ENCODE peak calls at places on chromosomes 12 and 14, in six cellular contexts. Y, R, G, J, P and V are unnamed samples.

GRCh38 chr14:52253503-52253902 is 14.0 kb upstream of the PTGDR start:
- DNase-seq in Y (no peak), R (no peak), G (no peak), J (no peak), P (no peak), V (no peak)

GRCh38 chr12:105724651-105725050 is 394.2 kb downstream of the C12orf75 start:
- DNase-seq in Y (no peak), R (no peak), G (no peak), J (no peak), P (no peak), V (no peak)

GRCh38 chr14:38387821-38388220 is 131.9 kb upstream of the CLEC14A start:
- DNase-seq in Y (no peak), R (no peak), G (no peak), J (no peak), P (no peak), V (no peak)

GRCh38 chr14:92613008-92613658 is 99.6 kb downstream of the RIN3 start:
- DNase-seq in Y (peak), R (peak), G (no peak), J (no peak), P (peak), V (no peak)

GRCh38 chr14:72603639-72604038 is 290.3 kb downstream of the DPF3 start:
- DNase-seq in Y (no peak), R (no peak), G (no peak), J (no peak), P (no peak), V (no peak)

GRCh38 chr14:42110167-42110566 is 503.5 kb downstream of the LRFN5 start:
- DNase-seq in Y (no peak), R (peak), G (no peak), J (no peak), P (peak), V (no peak)

GRCh38 chr12:26861690-26862089 is 28.7 kb upstream of the ITPR2 start:
- DNase-seq in Y (no peak), R (no peak), G (no peak), J (no peak), P (no peak), V (no peak)

GRCh38 chr12:75137896-75138295 is 71.7 kb downstream of the KCNC2 start:
- DNase-seq in Y (no peak), R (no peak), G (no peak), J (no peak), P (no peak), V (no peak)

GRCh38 chr12:125140239-125140917 is 75.1 kb downstream of the AACS start:
- DNase-seq in Y (no peak), R (no peak), G (no peak), J (no peak), P (no peak), V (no peak)

GRCh38 chr12:91384391-91384790 is 201.8 kb upstream of the DCN start:
- DNase-seq in Y (no peak), R (no peak), G (no peak), J (no peak), P (no peak), V (no peak)

GRCh38 chr12:6233121-6233971 is 33.1 kb downstream of the CD9 start:
- DNase-seq in Y (no peak), R (no peak), G (no peak), J (no peak), P (no peak), V (no peak)
- TF ChIP-seq POLR2AphosphoS5 in Y (no peak), R (no peak), G (no peak), J (no peak), P (no peak), V (no peak)

GRCh38 chr12:17759982-17760381 is 330.0 kb downstream of the RERGL start:
- DNase-seq in Y (no peak), R (no peak), G (no peak), J (no peak), P (no peak), V (no peak)

GRCh38 chr12:17763365-17763764 is 326.6 kb downstream of the RERGL start:
- DNase-seq in Y (no peak), R (no peak), G (no peak), J (no peak), P (no peak), V (no peak)
- TF ChIP-seq SIN3A in Y (no peak), R (no peak), G (no peak), J (no peak), P (no peak), V (no peak)

GRCh38 chr12:2806700-2807099 is 5.8 kb upstream of the ITFG2 start:
- DNase-seq in Y (no peak), R (no peak), G (no peak), J (no peak), P (no peak), V (no peak)
- TF ChIP-seq REST in Y (no peak), R (no peak), G (no peak), J (no peak), P (no peak), V (no peak)

GRCh38 chr14:24238123-24238522 is 4.3 kb downstream of the TINF2 start:
- DNase-seq in Y (no peak), R (no peak), G (no peak), J (no peak), P (no peak), V (no peak)

GRCh38 chr14:24236689-24237462 is 4.1 kb downstream of the GMPR2 start:
- DNase-seq in Y (no peak), R (no peak), G (no peak), J (no peak), P (no peak), V (no peak)

GRCh38 chr14:24238527-24239037 is 3.8 kb downstream of the TINF2 start:
- DNase-seq in Y (no peak), R (no peak), G (no peak), J (no peak), P (no peak), V (no peak)

GRCh38 chr14:24235804-24236688 is 3.3 kb downstream of the GMPR2 start:
- DNase-seq in Y (no peak), R (no peak), G (no peak), J (no peak), P (no peak), V (no peak)

GRCh38 chr14:24237463-24237955 is 4.8 kb downstream of the GMPR2 start:
- DNase-seq in Y (no peak), R (no peak), G (no peak), J (no peak), P (no peak), V (no peak)
- TF ChIP-seq POLR2AphosphoS5 in Y (no peak), R (no peak), G (no peak), J (no peak), P (no peak), V (no peak)

GRCh38 chr14:73713804-73714655 is at the start of gene PNMA1:
- DNase-seq in Y (peak), R (peak), G (no peak), J (no peak), P (peak), V (no peak)
- TF ChIP-seq SIN3A in Y (no peak), R (peak), G (peak), J (peak), P (peak), V (peak)